ENCODE peak calls at places on chromosomes 13 and 19, in eight cellular contexts. Y, Q, G, H, I, O, N and F are unnamed samples.

GRCh38 chr19:39843919-39844793 is 2.0 kb downstream of the FBL start:
- DNase-seq in G (no peak), Q (no peak), O (peak; percentile 68), I (no peak), Y (no peak), N (no peak), H (peak; percentile 97), F (no peak)

GRCh38 chr19:40143612-40144011 is 47.6 kb upstream of the MAP3K10 start:
- DNase-seq in Q (no peak), N (no peak), H (no peak), O (peak; percentile 20), I (no peak), G (no peak), Y (peak; percentile 41), F (no peak)

GRCh38 chr13:93450226-93450625 is 223.6 kb downstream of the GPC6 start:
- DNase-seq in Q (no peak), N (no peak), O (no peak), G (no peak), H (no peak), Y (no peak), I (no peak), F (no peak)

GRCh38 chr13:28384789-28385188 is 110.1 kb downstream of the FLT1 start:
- DNase-seq in Y (no peak), Q (no peak), H (no peak), O (no peak), G (no peak), N (no peak), I (no peak), F (no peak)

GRCh38 chr13:112213467-112214245 is 146.7 kb downstream of the SOX1 start:
- DNase-seq in I (peak; percentile 42), H (no peak), Q (no peak), Y (peak; percentile 80), O (no peak), G (peak; percentile 40), N (no peak), F (no peak)

GRCh38 chr13:64248371-64249065 is 2832.9 kb upstream of the PCDH20 start:
- DNase-seq in Y (no peak), Q (no peak), N (no peak), H (no peak), O (no peak), I (no peak), G (no peak), F (no peak)

GRCh38 chr13:31947105-31947504 is 84.5 kb upstream of the FRY start:
- DNase-seq in O (no peak), Q (no peak), I (no peak), H (no peak), G (no peak), Y (no peak), N (no peak), F (no peak)

GRCh38 chr19:34120846-34121639 is 51.3 kb upstream of the LSM14A start:
- DNase-seq in Q (no peak), G (peak; percentile 31), N (peak; percentile 43), H (no peak), O (peak; percentile 77), I (no peak), Y (no peak), F (no peak)

GRCh38 chr13:114167445-114167844 is 11.6 kb upstream of the CFAP97D2 start:
- DNase-seq in I (no peak), O (no peak), H (no peak), Q (no peak), N (no peak), G (no peak), Y (no peak), F (no peak)

GRCh38 chr13:71290963-71291937 is 575.8 kb downstream of the DACH1 start:
- DNase-seq in G (no peak), I (no peak), N (no peak), Q (no peak), H (peak; percentile 13), O (no peak), Y (peak; percentile 19), F (no peak)

GRCh38 chr19:42297034-42297433 is 4.9 kb upstream of the PRR19 start:
- DNase-seq in N (no peak), I (no peak), Y (no peak), H (no peak), Q (no peak), G (no peak), O (no peak), F (no peak)
- TF ChIP-seq POLR2AphosphoS5 in N (no peak), I (no peak), Y (no peak), H (peak; percentile 7), Q (no peak), G (no peak), O (no peak), F (no peak)

DNA sequence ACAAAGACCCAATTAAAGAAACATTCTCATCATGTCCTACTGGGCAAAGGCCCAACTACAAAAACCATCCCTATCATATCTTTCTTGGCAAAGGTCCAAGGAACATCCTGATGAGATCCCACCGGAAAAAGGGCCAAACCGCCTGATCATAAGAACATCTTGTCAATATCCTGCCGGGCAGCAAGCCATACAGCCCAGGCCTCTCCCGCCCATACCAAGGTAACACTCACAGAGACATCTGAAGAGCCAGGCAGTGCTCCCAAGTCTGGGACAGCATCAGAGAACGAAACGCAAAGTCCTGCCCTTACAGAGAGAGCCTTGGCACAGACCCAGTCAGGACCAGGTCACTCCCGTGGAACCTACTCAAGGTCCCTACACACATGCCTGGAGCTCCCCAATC is 18.5 kb upstream of the ZNF331 start:
- DNase-seq in G (no peak), O (no peak), I (no peak), Q (no peak), H (no peak), Y (no peak), N (no peak), F (peak; percentile 78)
- H3K27ac ChIP-seq in G (peak overlapping the region; percentile 74), O (no peak overlapping the region), I (no peak overlapping the region), Q (peak overlapping the region; percentile 92), H (peak overlapping the region; percentile 88), Y (no peak overlapping the region), N (no peak overlapping the region), F (peak overlapping the region; percentile 81)

DNA sequence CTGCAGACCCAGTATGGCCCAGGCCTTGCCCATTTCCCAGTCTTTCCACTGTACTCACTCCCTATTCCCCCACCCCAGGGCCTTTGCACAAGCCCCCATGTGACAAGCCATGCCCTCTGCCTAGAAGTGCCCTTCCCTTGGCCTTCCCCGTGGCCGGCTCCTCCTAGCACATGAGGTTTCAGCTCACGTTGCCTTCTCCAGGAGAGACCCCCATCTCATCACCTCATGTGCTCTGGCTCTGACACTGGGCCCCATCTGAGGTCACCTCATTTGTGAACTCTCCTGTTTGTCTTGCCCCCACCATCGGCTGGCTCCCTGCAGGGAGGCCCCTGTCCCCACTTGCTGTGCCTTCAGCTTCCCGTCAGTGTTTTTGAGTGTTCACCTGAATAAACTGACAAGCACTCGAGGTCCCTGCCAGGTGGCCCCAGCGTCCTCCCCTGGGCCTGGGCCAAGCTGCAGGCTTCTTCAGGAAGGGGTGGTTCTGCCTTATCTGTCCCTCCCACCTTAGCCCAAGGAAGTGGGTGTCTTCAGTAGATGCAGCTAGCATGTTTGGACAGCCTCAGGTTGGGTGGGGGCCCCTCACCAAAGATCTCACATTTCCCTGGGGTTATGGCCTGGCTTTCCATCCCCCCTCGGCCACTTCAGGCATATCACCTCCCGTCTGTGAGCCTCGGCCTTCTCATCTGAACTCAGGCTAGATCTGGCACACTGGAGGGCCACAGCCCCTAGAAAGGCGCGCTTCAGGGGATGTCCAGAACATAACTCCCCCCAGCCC is 3.8 kb upstream of the SLC25A42 start:
- DNase-seq in Q (no peak), I (no peak), O (no peak), Y (no peak), N (no peak), H (no peak), G (no peak), F (peak; percentile 44)
- TF ChIP-seq POLR2AphosphoS5 in Q (no peak), I (no peak), O (no peak), Y (no peak), N (no peak), H (no peak), G (no peak), F (peak; percentile 38)

DNA sequence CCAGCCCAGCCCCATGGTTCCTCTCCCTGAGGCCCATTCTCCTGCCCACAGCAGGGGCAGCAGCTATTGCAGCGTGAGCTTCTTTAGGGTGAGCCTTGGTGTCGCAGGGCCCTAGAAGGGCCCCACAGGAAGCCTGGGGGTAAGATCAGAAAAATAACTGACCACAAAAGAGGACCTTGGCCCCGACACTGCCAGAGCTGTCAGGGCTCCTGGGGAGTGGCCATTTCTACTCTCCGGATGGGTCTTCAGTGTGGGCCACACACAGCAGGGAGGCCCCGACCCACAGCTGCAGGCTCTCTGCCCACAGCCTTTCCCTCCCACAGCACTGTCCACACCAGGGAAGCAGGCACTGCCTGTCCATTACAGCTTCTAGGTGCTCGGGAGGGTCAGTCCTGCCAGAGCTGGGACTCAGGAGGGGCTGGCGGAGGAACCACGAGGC is 3.5 kb upstream of the SIGLEC8 start:
- DNase-seq in I (no peak), Y (peak; percentile 16), G (peak; percentile 24), O (no peak), N (no peak), Q (no peak), H (no peak), F (no peak)
- H3K27ac ChIP-seq in I (no peak overlapping the region), Y (no peak overlapping the region), G (peak overlapping the region; percentile 39), O (no peak overlapping the region), N (no peak overlapping the region), Q (no peak overlapping the region), H (no peak overlapping the region), F (no peak overlapping the region)

GRCh38 chr19:41309225-41310030 is 544 bp upstream of the CCDC97 start:
- DNase-seq in H (no peak), G (no peak), O (no peak), Q (no peak), N (no peak), Y (no peak), I (no peak), F (no peak)

GRCh38 chr19:41311613-41312012 is 1.6 kb downstream of the CCDC97 start:
- DNase-seq in G (no peak), N (no peak), H (no peak), Y (no peak), I (no peak), Q (no peak), O (no peak), F (no peak)

GRCh38 chr19:41308450-41309224 is 1.3 kb upstream of the CCDC97 start:
- DNase-seq in G (peak; percentile 98), O (peak; percentile 96), I (peak; percentile 92), N (peak; percentile 73), Q (peak; percentile 99), H (peak; percentile 68), Y (peak; percentile 97), F (peak; percentile 92)

GRCh38 chr19:41311072-41311471 is 1.1 kb downstream of the CCDC97 start:
- DNase-seq in H (no peak), Y (no peak), I (no peak), G (no peak), Q (no peak), N (no peak), O (no peak), F (no peak)

DNA sequence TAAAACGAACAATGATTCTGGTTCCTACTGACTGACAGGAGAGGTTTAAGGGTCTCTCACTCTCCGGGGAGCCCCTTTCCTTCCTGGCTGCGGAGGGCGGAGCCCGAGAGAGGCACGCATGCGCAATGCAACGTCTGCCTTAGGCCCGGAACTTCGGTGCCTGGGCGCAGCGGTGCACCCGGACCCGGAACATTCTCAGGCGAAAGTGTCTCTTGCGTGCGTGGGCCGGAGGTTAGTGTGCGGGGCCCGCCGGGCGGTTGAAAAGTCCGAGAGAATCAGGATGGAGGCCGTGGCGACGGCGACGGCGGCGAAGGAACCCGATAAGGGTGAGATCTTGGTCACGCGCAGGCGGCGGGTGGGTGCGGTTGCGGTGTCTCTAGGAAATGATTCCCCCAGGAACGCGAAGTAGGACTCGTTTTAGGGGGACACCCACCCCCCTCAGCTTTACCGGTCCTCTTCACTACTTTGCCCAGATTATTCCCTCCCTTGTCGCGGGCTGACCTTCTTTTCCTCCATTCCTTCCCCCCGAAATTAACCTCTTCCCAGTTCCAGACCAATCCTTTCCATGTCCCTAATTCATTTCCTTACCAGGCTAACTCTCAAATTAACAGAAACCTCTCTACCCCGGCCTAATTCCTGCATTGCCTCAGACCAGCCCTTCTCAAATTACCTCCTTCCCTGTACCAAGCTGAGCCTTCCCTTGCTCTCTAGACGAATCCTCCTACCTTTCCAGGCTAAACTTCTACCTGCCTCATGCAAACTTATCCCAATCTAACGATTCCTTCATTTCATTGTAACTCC is at the start of gene CCDC97:
- DNase-seq in H (no peak), O (peak; percentile 93), N (peak; percentile 75), G (peak; percentile 89), Q (peak; percentile 97), Y (peak; percentile 90), I (peak; percentile 71), F (peak; percentile 82)
- TF ChIP-seq POLR2AphosphoS5 in H (peak; percentile 85), O (peak; percentile 79), N (peak; percentile 91), G (peak; percentile 75), Q (peak; percentile 91), Y (peak; percentile 73), I (peak; percentile 87), F (peak; percentile 90)